ENCODE peak calls at places on chromosomes 5 and 9, in seven cellular contexts. P is keratinocyte, O is fibroblast of lung, T is endothelial cell of umbilical vein, S is HepG2, F is SK-N-SH, C is HCT116. G is an unnamed sample.
A peak's percentile ranks its signal among the peaks of the same experiment; 100 is the strongest.

GRCh38 chr5:178899289-178899688 is 3.6 kb downstream of the ZFP2 start:
- DNase-seq in P (no peak), O (no peak), T (no peak), S (no peak), F (no peak), C (no peak), G (no peak)

GRCh38 chr5:9895305-9895650 is 265.1 kb upstream of the TAS2R1 start:
- DNase-seq in P (no peak), O (no peak), T (no peak), S (no peak), F (no peak), C (no peak), G (no peak)

GRCh38 chr5:32320576-32320975 is 7.8 kb upstream of the MTMR12 start:
- DNase-seq in P (no peak), O (no peak), T (no peak), S (no peak), F (no peak), C (no peak), G (no peak)

GRCh38 chr5:125559296-125559695 is 812.9 kb upstream of the ZNF608 start:
- DNase-seq in P (peak; percentile 80), O (peak; percentile 100), T (peak; percentile 99), S (no peak), F (peak; percentile 60), C (peak; percentile 2), G (no peak)

GRCh38 chr5:128537306-128537998 is 593 bp downstream of the FBN2 start:
- DNase-seq in P (no peak), O (peak; percentile 64), T (peak; percentile 51), S (no peak), F (peak; percentile 14), C (no peak), G (peak; percentile 73)

GRCh38 chr5:132473019-132473531 is 17.5 kb downstream of the IRF1 start:
- DNase-seq in P (no peak), O (no peak), T (no peak), S (no peak), F (no peak), C (no peak), G (no peak)

GRCh38 chr9:78605029-78605930 is 308.4 kb downstream of the PSAT1 start:
- DNase-seq in P (no peak), O (peak; percentile 41), T (peak; percentile 53), S (no peak), F (no peak), C (no peak), G (peak; percentile 70)

GRCh38 chr5:107455111-107455544 is 215.6 kb downstream of the EFNA5 start:
- DNase-seq in P (no peak), O (peak; percentile 62), T (no peak), S (no peak), F (no peak), C (no peak), G (peak; percentile 29)

GRCh38 chr5:79305706-79306105 is 69.8 kb downstream of the JMY start:
- DNase-seq in P (no peak), O (no peak), T (no peak), S (no peak), F (no peak), C (no peak), G (no peak)

GRCh38 chr5:81633471-81633870 is 117.4 kb downstream of the SSBP2 start:
- DNase-seq in P (no peak), O (no peak), T (no peak), S (no peak), F (no peak), C (no peak), G (no peak)

GRCh38 chr9:5947912-5948311 is 57.2 kb downstream of the MLANA start:
- DNase-seq in P (no peak), O (no peak), T (no peak), S (no peak), F (no peak), C (no peak), G (peak; percentile 23)

GRCh38 chr5:119389288-119390065 is 33.7 kb downstream of the TNFAIP8 start:
- DNase-seq in P (no peak), O (peak; percentile 71), T (no peak), S (no peak), F (no peak), C (no peak), G (no peak)

DNA sequence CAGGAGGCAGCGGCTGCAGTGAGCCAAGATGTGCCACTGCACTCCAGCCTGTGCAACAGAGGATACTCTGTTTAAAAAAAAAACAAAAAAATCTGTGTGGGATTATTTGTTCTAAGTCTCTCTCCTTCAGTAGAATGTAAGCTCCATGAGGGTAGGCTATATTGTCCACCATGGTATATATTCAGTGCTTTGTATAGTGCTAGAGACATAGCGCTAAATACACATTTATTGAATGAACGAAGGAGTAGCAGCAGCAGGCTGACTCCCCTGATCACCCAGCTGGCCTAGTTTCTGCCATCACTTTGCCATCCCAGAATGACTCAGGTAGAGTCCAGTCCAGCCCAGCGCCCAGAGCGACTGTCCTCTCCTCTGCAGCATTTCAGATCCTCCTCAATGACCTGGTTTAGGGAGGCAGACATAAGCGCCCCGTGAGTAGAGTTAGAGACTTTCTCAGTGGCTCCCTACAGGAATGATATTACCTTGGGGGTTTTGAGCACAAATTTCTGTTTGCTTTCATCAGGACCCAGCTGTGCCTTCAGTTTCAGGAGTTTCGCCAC is 716 bp downstream of the HARS1 start:
- DNase-seq in P (no peak), O (no peak), T (no peak), S (no peak), F (no peak), C (peak; percentile 7), G (no peak)
- H3K9ac ChIP-seq in P (peak overlapping the region; percentile 90), O (peak overlapping the region; percentile 79), T (peak overlapping the region; percentile 96), S (peak overlapping the region; percentile 86), F (peak overlapping the region; percentile 96), C (peak overlapping the region; percentile 81), G (peak overlapping the region; percentile 61)

GRCh38 chr9:113464286-113464660 is 746 bp downstream of the RGS3 start:
- DNase-seq in P (no peak), O (no peak), T (no peak), S (no peak), F (no peak), C (no peak), G (no peak)

GRCh38 chr9:113463418-113464285 is at the start of gene RGS3:
- DNase-seq in P (no peak), O (peak; percentile 43), T (peak; percentile 48), S (peak; percentile 66), F (no peak), C (peak; percentile 42), G (peak; percentile 94)

GRCh38 chr9:113462781-113463286 is 693 bp upstream of the RGS3 start:
- DNase-seq in P (no peak), O (no peak), T (no peak), S (no peak), F (no peak), C (no peak), G (peak; percentile 15)

GRCh38 chr9:113467183-113467582 is 3.7 kb downstream of the RGS3 start:
- DNase-seq in P (no peak), O (no peak), T (no peak), S (no peak), F (no peak), C (no peak), G (no peak)

GRCh38 chr9:113464672-113465271 is 1.2 kb downstream of the RGS3 start:
- DNase-seq in P (no peak), O (no peak), T (no peak), S (no peak), F (no peak), C (no peak), G (no peak)
- H4K20me1 ChIP-seq in P (no peaks in the 10 kb centered on the region), O (no peaks in the 10 kb centered on the region), T (no peaks in the 10 kb centered on the region), S (no peaks in the 10 kb centered on the region), F (no peaks in the 10 kb centered on the region), C (no peaks in the 10 kb centered on the region), G (no peaks in the 10 kb centered on the region)

GRCh38 chr5:123530728-123531127 is 18.8 kb downstream of the CSNK1G3 start:
- DNase-seq in P (no peak), O (no peak), T (no peak), S (no peak), F (no peak), C (no peak), G (no peak)

GRCh38 chr5:123528059-123528458 is 16.1 kb downstream of the CSNK1G3 start:
- DNase-seq in P (no peak), O (no peak), T (no peak), S (no peak), F (no peak), C (no peak), G (no peak)

GRCh38 chr5:123524146-123524545 is 12.2 kb downstream of the CSNK1G3 start:
- DNase-seq in P (no peak), O (no peak), T (no peak), S (no peak), F (no peak), C (no peak), G (no peak)

GRCh38 chr5:123528878-123529277 is 16.9 kb downstream of the CSNK1G3 start:
- DNase-seq in P (no peak), O (no peak), T (no peak), S (no peak), F (no peak), C (no peak), G (no peak)

GRCh38 chr5:123527190-123527589 is 15.2 kb downstream of the CSNK1G3 start:
- DNase-seq in P (no peak), O (no peak), T (no peak), S (no peak), F (no peak), C (no peak), G (no peak)
- H3K27ac ChIP-seq in P (no peak overlapping the region), O (no peak overlapping the region), T (no peak overlapping the region), S (no peak overlapping the region), F (no peak overlapping the region), C (no peak overlapping the region), G (no peak overlapping the region)

DNA sequence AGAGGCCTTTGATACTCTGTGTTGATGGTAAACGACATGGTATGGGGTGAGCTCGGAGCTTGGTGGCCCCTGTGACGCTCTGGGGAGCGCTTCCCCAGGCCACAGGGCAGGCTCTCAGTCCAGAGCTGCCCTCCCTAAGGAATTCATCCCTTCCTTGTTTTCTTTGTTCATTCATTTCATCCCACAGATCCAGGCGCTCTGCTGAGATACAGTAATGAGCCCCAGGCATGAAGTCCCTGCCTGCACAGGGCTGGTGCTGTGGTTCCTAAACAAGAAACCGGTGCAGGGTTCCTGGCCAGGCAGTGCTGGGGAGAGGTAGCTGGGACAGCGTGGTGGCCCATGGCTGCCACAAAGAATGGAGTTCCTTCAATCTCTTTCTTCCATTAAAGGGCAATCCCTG is 14.4 kb downstream of the NEK6 start:
- DNase-seq in P (no peak), O (no peak), T (no peak), S (no peak), F (no peak), C (no peak), G (peak; percentile 39)
- H3K9ac ChIP-seq in P (no peak overlapping the region), O (no peak overlapping the region), T (no peak overlapping the region), S (no peak overlapping the region), F (no peak overlapping the region), C (no peak overlapping the region), G (peak overlapping the region; percentile 17)

DNA sequence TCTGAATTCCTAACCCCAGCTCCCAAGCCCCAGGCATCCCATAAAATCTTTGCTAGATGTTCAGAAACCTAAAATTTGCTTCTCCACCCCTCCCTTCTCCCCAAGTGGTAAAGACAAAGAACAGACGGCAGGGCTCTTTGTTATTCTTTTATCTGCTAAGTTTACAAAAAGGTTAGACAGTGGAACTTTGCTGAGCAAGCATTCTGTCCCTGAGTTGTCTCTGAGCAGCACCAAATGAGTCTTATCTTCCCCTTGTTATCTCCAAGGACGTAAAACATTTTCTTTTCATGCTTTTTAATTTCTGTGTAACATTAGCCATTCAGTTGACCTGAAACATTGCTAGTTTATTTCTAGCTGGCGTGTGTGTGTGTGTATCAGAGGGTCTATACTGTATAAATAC is 30.3 kb downstream of the TJP2 start:
- DNase-seq in P (no peak), O (no peak), T (no peak), S (no peak), F (no peak), C (no peak), G (no peak)
- H4K20me1 ChIP-seq in P (peaks cover 8% of the 10 kb centered on the region), O (no peaks in the 10 kb centered on the region), T (no peaks in the 10 kb centered on the region), S (peaks cover 68% of the 10 kb centered on the region), F (peaks cover 12% of the 10 kb centered on the region), C (no peaks in the 10 kb centered on the region), G (no peaks in the 10 kb centered on the region)